ENCODE peak calls at places on chromosome 18, in four cellular contexts. L is fibroblast of pulmonary artery, J is retinal pigment epithelial cell, Y is WERI-Rb-1. V is an unnamed sample.

GRCh38 chr18:3130344-3130743 is 89.4 kb downstream of the MYOM1 start:
- DNase-seq in L (no peak), J (no peak), Y (no peak), V (no peak)

GRCh38 chr18:26804474-26804873 is 61.0 kb downstream of the AQP4 start:
- DNase-seq in L (no peak), J (no peak), Y (peak), V (peak)

GRCh38 chr18:3450358-3451107 is 561 bp downstream of the TGIF1 start:
- DNase-seq in L (peak), J (no peak), Y (no peak), V (peak)

GRCh38 chr18:36114738-36115137 is 14.4 kb downstream of the SLC39A6 start:
- DNase-seq in L (no peak), J (no peak), Y (no peak), V (no peak)

GRCh38 chr18:77087391-77088141 is 45.0 kb downstream of the MBP start:
- DNase-seq in L (no peak), J (no peak), Y (no peak), V (peak)

GRCh38 chr18:79529296-79529695 is 133.6 kb downstream of the NFATC1 start:
- DNase-seq in L (no peak), J (no peak), Y (no peak), V (no peak)

GRCh38 chr18:809985-810642 is 1.9 kb downstream of the YES1 start:
- DNase-seq in L (no peak), J (no peak), Y (no peak), V (peak)

GRCh38 chr18:55415258-55415871 is 172.6 kb downstream of the TCF4 start:
- DNase-seq in L (peak), J (no peak), Y (peak), V (peak)

GRCh38 chr18:39611381-39612090 is 2045.9 kb upstream of the CELF4 start:
- DNase-seq in L (peak), J (no peak), Y (no peak), V (peak)

GRCh38 chr18:76805221-76805620 is 17.1 kb upstream of the ZNF236 start:
- DNase-seq in L (peak), J (no peak), Y (no peak), V (peak)

GRCh38 chr18:2191180-2191790 is 380.0 kb downstream of the METTL4 start:
- DNase-seq in L (no peak), J (no peak), Y (no peak), V (no peak)

GRCh38 chr18:24039666-24040065 is 25.1 kb downstream of the TTC39C start:
- DNase-seq in L (no peak), J (no peak), Y (no peak), V (no peak)

GRCh38 chr18:27500531-27500930 is 315.4 kb upstream of the CHST9 start:
- DNase-seq in L (no peak), J (no peak), Y (no peak), V (no peak)

GRCh38 chr18:23951206-23951605 is 63.3 kb upstream of the TTC39C start:
- DNase-seq in L (no peak), J (no peak), Y (no peak), V (no peak)

GRCh38 chr18:80175451-80176235 is 66.6 kb downstream of the ADNP2 start:
- DNase-seq in L (no peak), J (no peak), Y (no peak), V (peak)

GRCh38 chr18:7084766-7085080 is 32.9 kb downstream of the LAMA1 start:
- DNase-seq in L (peak), J (peak), Y (no peak), V (peak)

GRCh38 chr18:27964811-27965210 is 212.1 kb downstream of the CDH2 start:
- DNase-seq in L (peak), J (no peak), Y (no peak), V (no peak)

GRCh38 chr18:5162111-5162510 is 34.9 kb downstream of the AKAIN1 start:
- DNase-seq in L (no peak), J (no peak), Y (no peak), V (no peak)

GRCh38 chr18:33854827-33855139 is 276.8 kb downstream of the ASXL3 start:
- DNase-seq in L (no peak), J (no peak), Y (no peak), V (no peak)

GRCh38 chr18:61731693-61732376 is 161.0 kb downstream of the RNF152 start:
- DNase-seq in L (peak), J (no peak), Y (no peak), V (no peak)

GRCh38 chr18:2104620-2105462 is 466.5 kb downstream of the METTL4 start:
- DNase-seq in L (peak), J (no peak), Y (peak), V (peak)

GRCh38 chr18:40531061-40531460 is 1424.0 kb upstream of the PIK3C3 start:
- DNase-seq in L (peak), J (no peak), Y (no peak), V (no peak)

GRCh38 chr18:24704921-24705620 is 244.6 kb downstream of the HRH4 start:
- DNase-seq in L (no peak), J (peak), Y (no peak), V (no peak)

GRCh38 chr18:75199327-75199726 is 9.6 kb downstream of the PTGR3 start:
- DNase-seq in L (peak), J (no peak), Y (no peak), V (peak)

GRCh38 chr18:59272971-59273935 is at the start of gene RAX:
- DNase-seq in L (peak), J (peak), Y (peak), V (no peak)
- H3K4me3 ChIP-seq in L (peak), J (peak), Y (peak), V (no peak)

DNA sequence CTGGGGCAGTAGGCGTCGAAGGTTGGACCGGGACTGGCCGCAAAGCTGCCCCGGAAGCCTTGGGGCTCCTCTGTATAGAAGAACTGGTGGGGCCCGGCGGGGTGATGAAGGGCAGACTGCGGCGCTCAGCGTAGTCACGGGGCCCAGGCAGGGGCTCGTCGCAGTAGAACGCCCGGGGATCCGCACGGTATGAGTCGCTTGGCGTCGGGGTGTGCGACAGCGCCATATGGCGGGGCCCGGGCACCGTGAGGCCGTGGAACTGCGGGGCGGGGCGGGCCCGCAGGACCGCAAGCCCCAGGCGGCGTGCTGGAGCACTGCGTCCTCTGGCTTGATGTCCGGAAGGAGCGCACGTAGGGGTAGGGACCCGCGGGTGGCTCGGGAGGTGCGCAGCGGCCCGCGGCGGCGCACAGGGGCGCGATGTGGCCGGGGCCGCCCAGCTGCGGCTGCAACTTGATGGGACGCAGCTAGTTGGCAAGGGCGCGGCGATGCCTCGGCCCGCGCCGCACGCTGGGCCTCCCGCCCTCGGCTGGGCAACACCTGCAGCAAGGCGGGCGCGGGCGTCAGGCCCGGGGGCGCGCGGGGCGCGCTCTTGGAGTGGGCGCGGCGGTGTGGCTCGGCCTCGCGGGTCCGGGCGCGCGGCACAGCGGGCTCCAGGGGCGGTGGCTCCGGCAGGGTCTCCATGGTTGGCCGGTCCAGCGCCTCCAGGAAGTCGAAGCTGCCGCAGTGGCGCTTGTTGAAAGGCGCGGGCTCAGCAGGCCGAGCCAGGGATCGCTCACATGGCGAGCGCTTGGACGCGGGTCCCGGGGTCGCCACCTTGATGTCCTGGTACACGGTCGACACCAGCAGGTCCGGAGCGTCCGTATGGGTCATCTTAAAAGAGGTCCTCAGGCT is 251.4 kb downstream of the ANKRD30B start:
- DNase-seq in L (no peak), J (no peak), Y (no peak), V (no peak)
- H3K4me3 ChIP-seq in L (no peak), J (no peak), Y (no peak), V (peak)

DNA sequence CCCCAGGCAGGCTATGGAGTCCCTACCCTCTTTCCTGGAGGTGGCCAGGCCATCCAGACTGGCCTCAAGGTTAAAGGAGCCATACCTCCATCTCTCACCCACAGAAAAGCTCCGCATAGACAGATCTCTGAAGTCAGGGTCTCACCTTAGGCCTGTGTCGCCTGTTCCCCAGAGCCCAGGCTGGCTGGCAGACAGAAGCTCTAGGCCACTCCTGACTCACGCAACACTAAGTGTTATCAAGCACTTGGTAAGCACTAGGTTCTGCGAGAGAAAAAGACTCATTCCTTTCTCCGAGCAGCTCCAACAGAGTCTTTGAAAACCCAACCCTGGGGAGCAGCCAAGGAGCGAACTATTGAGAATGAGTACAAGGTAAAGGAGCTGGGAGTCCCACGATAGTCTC is 6.1 kb downstream of the SMAD7 start:
- DNase-seq in L (peak), J (no peak), Y (no peak), V (peak)
- H3K4me3 ChIP-seq in L (peak), J (no peak), Y (no peak), V (no peak)

DNA sequence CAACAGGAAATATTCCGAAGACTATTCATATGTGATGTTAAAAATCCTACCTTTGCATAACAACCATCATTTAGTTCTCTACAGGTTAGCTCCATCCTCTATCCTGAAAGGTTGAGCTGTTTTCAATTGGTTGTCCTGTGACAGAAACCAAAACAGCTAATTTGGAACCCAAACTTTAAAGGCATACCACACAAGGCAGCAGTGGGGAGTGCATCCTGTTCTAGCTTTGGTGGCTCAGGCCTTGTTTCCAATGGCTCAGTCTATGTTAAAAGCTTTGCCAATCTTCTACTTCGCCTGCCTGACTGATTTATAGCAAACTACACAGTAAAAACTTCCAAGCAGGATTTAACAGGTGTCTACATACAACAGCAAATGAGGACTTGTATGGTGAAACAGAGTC is 3.2 kb downstream of the CD226 start:
- DNase-seq in L (no peak), J (no peak), Y (no peak), V (no peak)
- H3K4me3 ChIP-seq in L (no peak), J (no peak), Y (no peak), V (no peak)

DNA sequence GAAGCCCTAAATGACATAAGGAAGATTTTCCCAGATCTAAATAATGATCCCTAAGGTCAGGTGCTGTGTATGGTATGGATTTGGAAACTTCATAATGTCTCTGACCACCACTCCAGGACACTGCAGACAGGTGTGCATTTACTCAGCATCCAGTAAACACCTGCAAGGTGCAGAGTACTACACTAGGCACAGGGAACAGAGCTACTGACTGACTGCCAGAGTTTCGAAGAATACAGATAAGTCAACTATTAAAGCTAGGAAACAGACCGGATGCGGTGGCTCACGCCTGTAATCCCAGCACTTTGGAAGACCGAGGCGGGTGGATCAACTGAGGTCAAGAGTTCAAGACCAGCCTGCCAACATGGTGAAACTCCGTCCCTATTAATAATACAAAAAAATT is 65.0 kb downstream of the ATP8B1 start:
- DNase-seq in L (no peak), J (no peak), Y (no peak), V (no peak)
- H3K4me3 ChIP-seq in L (no peak), J (no peak), Y (no peak), V (no peak)

GRCh38 chr18:45998244-45998643 is 31.1 kb upstream of the EPG5 start:
- DNase-seq in L (no peak), J (no peak), Y (no peak), V (no peak)
- H3K4me3 ChIP-seq in L (no peak), J (no peak), Y (no peak), V (no peak)

DNA sequence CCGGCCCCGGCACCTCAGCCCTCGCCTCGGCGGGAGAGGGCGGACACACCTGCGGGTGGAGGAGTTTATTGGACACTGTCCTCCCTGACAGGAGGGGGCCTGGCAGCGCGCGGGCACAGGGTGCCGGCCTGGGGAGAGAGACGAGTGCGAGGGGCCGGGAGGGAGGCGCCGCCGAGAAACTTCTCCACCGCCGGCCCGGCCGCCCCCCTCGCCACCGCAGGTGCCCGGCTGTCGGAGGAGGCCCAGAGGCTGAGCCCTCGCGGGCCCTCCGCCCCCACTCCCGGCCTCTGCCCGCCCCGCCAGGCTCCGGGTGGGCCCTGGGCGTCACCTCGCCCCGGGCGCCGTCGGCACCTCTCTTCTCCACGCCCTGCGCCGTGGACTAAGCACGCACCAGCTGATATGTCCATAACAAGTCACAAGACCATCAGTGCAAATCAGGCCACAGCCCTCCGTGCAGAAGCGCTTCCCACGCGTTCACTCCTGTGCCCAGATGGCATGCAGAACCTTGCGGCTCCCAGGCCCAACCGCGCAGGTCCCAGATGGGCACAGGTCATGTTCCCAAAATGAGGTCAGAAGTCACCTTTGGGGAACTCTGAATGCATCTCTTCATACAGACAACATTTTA is 311.2 kb downstream of the CELF4 start:
- DNase-seq in L (no peak), J (no peak), Y (no peak), V (no peak)
- H3K4me3 ChIP-seq in L (no peak), J (peak), Y (peak), V (no peak)

DNA sequence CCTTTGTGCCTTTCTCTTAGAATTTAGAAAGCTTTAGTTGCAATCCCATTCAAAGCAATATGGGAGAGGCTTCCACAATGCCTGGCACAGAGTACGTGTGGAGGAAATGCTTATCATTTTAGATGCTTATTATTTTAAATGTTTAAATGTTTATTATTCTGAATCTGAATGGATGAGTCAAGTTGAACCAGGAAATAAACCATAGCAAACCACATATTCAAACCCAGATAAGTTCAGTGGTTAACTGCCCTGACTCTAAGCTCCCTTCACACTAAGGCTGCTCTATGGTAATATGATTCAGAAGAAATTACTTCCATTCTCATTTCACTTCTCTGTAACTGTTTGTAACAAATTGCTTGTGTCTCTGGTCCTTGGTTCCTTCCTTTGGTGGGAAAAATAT is 5.2 kb upstream of the PPP4R1 start:
- DNase-seq in L (peak), J (no peak), Y (no peak), V (peak)
- H3K4me3 ChIP-seq in L (no peak), J (no peak), Y (no peak), V (no peak)

GRCh38 chr18:10015288-10015701 is 101.5 kb downstream of the VAPA start:
- DNase-seq in L (peak), J (no peak), Y (peak), V (peak)
- H3K4me3 ChIP-seq in L (no peak), J (no peak), Y (peak), V (no peak)